ENCODE peak calls at places on chromosomes 13 and 19, in five cellular contexts. D is tibial artery, G is pancreas, R is psoas muscle, O is AG04450. P is an unnamed sample.
A peak's percentile ranks its signal among the peaks of the same experiment; 100 is the strongest.

GRCh38 chr19:58543826-58544590 is at the start of gene TRIM28:
- DNase-seq in D (peak; percentile 99), G (peak; percentile 100), R (peak; percentile 99), O (peak; percentile 99), P (peak; percentile 96)

GRCh38 chr19:14837391-14837790 is 2.4 kb upstream of the OR7A5 start:
- DNase-seq in D (no peak), G (no peak), R (no peak), O (no peak), P (no peak)

GRCh38 chr19:48681127-48681470 is 8.3 kb upstream of the NTN5 start:
- DNase-seq in D (no peak), G (no peak), R (no peak), O (peak; percentile 83), P (no peak)

GRCh38 chr13:66886248-66886647 is 343.9 kb downstream of the PCDH9 start:
- DNase-seq in D (no peak), G (no peak), R (no peak), O (no peak), P (no peak)

GRCh38 chr19:6963937-6964336 is 57.3 kb downstream of the MBD3L2B start:
- DNase-seq in D (no peak), G (no peak), R (no peak), O (no peak), P (no peak)

GRCh38 chr19:18972301-18972831 is 31.3 kb upstream of the HOMER3 start:
- DNase-seq in D (no peak), G (no peak), R (no peak), O (no peak), P (no peak)

GRCh38 chr19:48982280-48982679 is 10.8 kb downstream of the GYS1 start:
- DNase-seq in D (no peak), G (no peak), R (no peak), O (no peak), P (no peak)

GRCh38 chr13:49652691-49653305 is 24.5 kb downstream of the ARL11 start:
- DNase-seq in D (no peak), G (no peak), R (peak; percentile 71), O (no peak), P (no peak)

GRCh38 chr13:96053003-96053703 is at the start of gene UGGT2:
- DNase-seq in D (peak; percentile 97), G (peak; percentile 96), R (peak; percentile 98), O (peak; percentile 88), P (peak; percentile 93)

GRCh38 chr13:28550721-28551497 is 56.0 kb upstream of the FLT1 start:
- DNase-seq in D (no peak), G (no peak), R (no peak), O (no peak), P (no peak)

GRCh38 chr19:53130506-53130905 is 2.2 kb downstream of the ZNF415 start:
- DNase-seq in D (no peak), G (no peak), R (peak; percentile 56), O (no peak), P (no peak)

GRCh38 chr13:100305398-100305797 is 216.5 kb downstream of the PCCA start:
- DNase-seq in D (no peak), G (no peak), R (no peak), O (no peak), P (no peak)

GRCh38 chr13:51645154-51645650 is 60.9 kb downstream of the WDFY2 start:
- DNase-seq in D (no peak), G (no peak), R (no peak), O (no peak), P (no peak)

GRCh38 chr19:18590273-18591272 is 2.0 kb downstream of the REX1BD start:
- DNase-seq in D (peak; percentile 85), G (no peak), R (peak; percentile 87), O (no peak), P (peak; percentile 83)

GRCh38 chr19:41944336-41944735 is 14.8 kb downstream of the RABAC1 start:
- DNase-seq in D (no peak), G (no peak), R (no peak), O (no peak), P (no peak)

GRCh38 chr13:27125357-27126282 is 46.0 kb downstream of the USP12 start:
- DNase-seq in D (no peak), G (no peak), R (no peak), O (no peak), P (no peak)

GRCh38 chr13:106961219-106961618 is 393.3 kb upstream of the ARGLU1 start:
- DNase-seq in D (no peak), G (no peak), R (no peak), O (no peak), P (no peak)

GRCh38 chr13:89458456-89458855 is 1787.3 kb downstream of the SLITRK5 start:
- DNase-seq in D (no peak), G (no peak), R (no peak), O (no peak), P (no peak)

GRCh38 chr19:33110201-33110910 is 21.6 kb upstream of the WDR88 start:
- DNase-seq in D (no peak), G (no peak), R (no peak), O (peak; percentile 44), P (no peak)

GRCh38 chr13:36548129-36548528 is 115.8 kb downstream of the CCNA1 start:
- DNase-seq in D (no peak), G (no peak), R (no peak), O (no peak), P (no peak)

GRCh38 chr19:16904599-16904998 is 15.8 kb downstream of the F2RL3 start:
- DNase-seq in D (no peak), G (no peak), R (no peak), O (no peak), P (no peak)

GRCh38 chr19:17830567-17831418 is 9.5 kb upstream of the INSL3 start:
- DNase-seq in D (no peak), G (peak; percentile 89), R (peak; percentile 71), O (no peak), P (peak; percentile 95)

GRCh38 chr13:97631158-97631557 is 197.2 kb downstream of the RAP2A start:
- DNase-seq in D (no peak), G (no peak), R (peak; percentile 52), O (no peak), P (no peak)

GRCh38 chr13:45623516-45624090 is 8.1 kb upstream of the ERICH6B start:
- DNase-seq in D (no peak), G (no peak), R (no peak), O (no peak), P (no peak)

GRCh38 chr19:46009530-46010510 is 13.0 kb downstream of the PGLYRP1 start:
- DNase-seq in D (no peak), G (peak; percentile 90), R (peak; percentile 78), O (no peak), P (no peak)
- TF ChIP-seq CTCF in D (peak; percentile 82), G (peak; percentile 89), R (peak; percentile 76), O (peak; percentile 82), P (peak; percentile 89)

DNA sequence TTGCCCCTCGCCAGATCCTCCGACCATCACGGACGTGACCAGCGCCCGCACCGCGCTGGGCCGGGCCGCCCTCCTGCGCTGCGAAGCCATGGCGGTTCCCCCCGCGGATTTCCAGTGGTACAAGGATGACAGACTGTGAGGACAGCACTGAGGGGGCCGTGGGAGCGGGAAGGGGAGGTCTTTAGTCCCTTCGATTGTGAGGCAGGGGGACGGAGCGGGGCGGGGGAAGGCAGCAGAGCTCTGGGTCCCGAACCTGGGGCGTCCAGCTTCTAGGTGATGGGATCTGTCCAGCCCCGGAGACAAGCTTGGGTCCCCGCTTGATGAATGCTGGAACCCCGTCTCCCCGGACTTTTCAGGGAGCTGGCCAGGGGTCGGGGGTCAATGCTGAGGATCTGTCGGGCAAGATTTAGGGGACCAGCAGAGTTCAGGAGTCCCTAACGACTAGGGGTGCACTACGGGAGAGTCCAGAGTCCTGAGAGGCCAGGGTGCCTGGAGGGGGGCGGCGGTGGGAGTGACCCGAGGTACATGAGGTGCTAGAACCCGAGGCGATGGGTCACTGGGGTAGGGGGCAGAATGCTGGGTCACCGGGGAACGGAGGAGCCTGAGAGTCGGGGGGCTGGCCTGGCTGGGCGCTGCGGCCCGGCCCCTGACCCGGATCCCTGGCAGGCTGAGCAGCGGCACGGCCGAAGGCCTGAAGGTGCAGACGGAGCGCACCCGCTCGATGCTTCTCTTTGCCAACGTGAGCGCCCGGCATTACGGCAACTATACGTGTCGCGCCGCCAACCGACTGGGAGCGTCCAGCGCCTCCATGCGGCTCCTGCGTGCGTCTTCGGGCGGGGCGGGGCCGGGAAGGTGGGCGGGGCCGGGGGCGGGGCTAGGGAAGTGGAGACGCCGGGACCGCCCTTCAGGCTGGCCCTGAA is 14.6 kb downstream of the VSIG10L start:
- DNase-seq in D (no peak), G (no peak), R (no peak), O (no peak), P (no peak)
- H3K4me3 ChIP-seq in D (peak overlapping the region; percentile 24), G (no peak overlapping the region), R (peak overlapping the region; percentile 25), O (peak overlapping the region; percentile 20), P (peak overlapping the region; percentile 16)

GRCh38 chr13:110715395-110716234 is 2.1 kb downstream of the ING1 start:
- DNase-seq in D (peak; percentile 99), G (peak; percentile 96), R (peak; percentile 99), O (peak; percentile 99), P (peak; percentile 98)
- TF ChIP-seq CTCF in D (no peak), G (no peak), R (peak; percentile 21), O (peak; percentile 35), P (peak; percentile 14)

GRCh38 chr19:5950744-5951143 is 27.2 kb downstream of the RANBP3 start:
- DNase-seq in D (no peak), G (no peak), R (no peak), O (no peak), P (no peak)

GRCh38 chr19:5947435-5947834 is 30.5 kb downstream of the RANBP3 start:
- DNase-seq in D (peak; percentile 82), G (no peak), R (peak; percentile 79), O (no peak), P (no peak)

GRCh38 chr19:5951338-5951861 is 26.5 kb downstream of the RANBP3 start:
- DNase-seq in D (no peak), G (no peak), R (no peak), O (no peak), P (no peak)

GRCh38 chr19:5949792-5950305 is 28.1 kb downstream of the RANBP3 start:
- DNase-seq in D (no peak), G (no peak), R (no peak), O (no peak), P (no peak)

GRCh38 chr19:5948697-5949564 is 29.0 kb downstream of the RANBP3 start:
- DNase-seq in D (no peak), G (no peak), R (no peak), O (no peak), P (no peak)
- H3K4me3 ChIP-seq in D (no peak overlapping the region), G (no peak overlapping the region), R (no peak overlapping the region), O (no peak overlapping the region), P (no peak overlapping the region)

GRCh38 chr19:35501684-35502083 is 11.4 kb upstream of the KRTDAP start:
- DNase-seq in D (no peak), G (no peak), R (no peak), O (no peak), P (no peak)
- TF ChIP-seq CTCF in D (no peak), G (no peak), R (no peak), O (no peak), P (no peak)

GRCh38 chr13:79456656-79457365 is 24.1 kb upstream of the NDFIP2 start:
- DNase-seq in D (no peak), G (no peak), R (no peak), O (no peak), P (no peak)

GRCh38 chr13:79457390-79457789 is 23.6 kb upstream of the NDFIP2 start:
- DNase-seq in D (no peak), G (no peak), R (no peak), O (no peak), P (no peak)

GRCh38 chr13:79457948-79458347 is 23.0 kb upstream of the NDFIP2 start:
- DNase-seq in D (no peak), G (no peak), R (no peak), O (peak; percentile 36), P (no peak)

GRCh38 chr13:79455331-79455730 is 25.6 kb upstream of the NDFIP2 start:
- DNase-seq in D (no peak), G (no peak), R (no peak), O (no peak), P (no peak)

GRCh38 chr13:79456051-79456450 is 24.9 kb upstream of the NDFIP2 start:
- DNase-seq in D (no peak), G (no peak), R (no peak), O (no peak), P (no peak)
- H3K4me3 ChIP-seq in D (no peak overlapping the region), G (no peak overlapping the region), R (no peak overlapping the region), O (no peak overlapping the region), P (no peak overlapping the region)